ENCODE peak calls at places on chromosome 13, in seven cellular contexts. One of them, this sample, is unnamed.

GRCh38 chr13:100537951-100538462 is 50.6 kb downstream of the GGACT start:
- DNase-seq in esophagus muscularis mucosa: no peak
- DNase-seq in Karpas-422: no peak
- DNase-seq in fibroblast of the aortic adventitia: no peak
- DNase-seq in breast epithelium: no peak
- DNase-seq in uterus: no peak
- DNase-seq in epithelial cell of esophagus: no peak
- DNase-seq in this sample: no peak

GRCh38 chr13:97224544-97225324 is 2.6 kb downstream of the MBNL2 start:
- DNase-seq in esophagus muscularis mucosa: no peak
- DNase-seq in Karpas-422: no peak
- DNase-seq in fibroblast of the aortic adventitia: peak
- DNase-seq in breast epithelium: peak
- DNase-seq in uterus: no peak
- DNase-seq in epithelial cell of esophagus: peak
- DNase-seq in this sample: peak

GRCh38 chr13:61255035-61255796 is 160.4 kb downstream of the PCDH20 start:
- DNase-seq in esophagus muscularis mucosa: no peak
- DNase-seq in Karpas-422: peak
- DNase-seq in fibroblast of the aortic adventitia: no peak
- DNase-seq in breast epithelium: no peak
- DNase-seq in uterus: no peak
- DNase-seq in epithelial cell of esophagus: peak
- DNase-seq in this sample: peak

GRCh38 chr13:46288570-46289259 is 77.0 kb downstream of the LRRC63 start:
- DNase-seq in esophagus muscularis mucosa: no peak
- DNase-seq in Karpas-422: peak
- DNase-seq in fibroblast of the aortic adventitia: peak
- DNase-seq in breast epithelium: no peak
- DNase-seq in uterus: no peak
- DNase-seq in epithelial cell of esophagus: peak
- DNase-seq in this sample: peak

GRCh38 chr13:29767006-29767405 is 83.4 kb downstream of the UBL3 start:
- DNase-seq in esophagus muscularis mucosa: no peak
- DNase-seq in Karpas-422: no peak
- DNase-seq in fibroblast of the aortic adventitia: no peak
- DNase-seq in breast epithelium: no peak
- DNase-seq in uterus: no peak
- DNase-seq in epithelial cell of esophagus: no peak
- DNase-seq in this sample: no peak

GRCh38 chr13:22486490-22486889 is 694.3 kb upstream of the SGCG start:
- DNase-seq in esophagus muscularis mucosa: no peak
- DNase-seq in Karpas-422: no peak
- DNase-seq in fibroblast of the aortic adventitia: no peak
- DNase-seq in breast epithelium: no peak
- DNase-seq in uterus: no peak
- DNase-seq in epithelial cell of esophagus: no peak
- DNase-seq in this sample: no peak

GRCh38 chr13:112894673-112895481 is 74.1 kb upstream of the MCF2L start:
- DNase-seq in esophagus muscularis mucosa: no peak
- DNase-seq in Karpas-422: no peak
- DNase-seq in fibroblast of the aortic adventitia: no peak
- DNase-seq in breast epithelium: no peak
- DNase-seq in uterus: no peak
- DNase-seq in epithelial cell of esophagus: no peak
- DNase-seq in this sample: no peak

GRCh38 chr13:42039457-42039945 is 8.9 kb upstream of the DGKH start:
- DNase-seq in esophagus muscularis mucosa: no peak
- DNase-seq in Karpas-422: no peak
- DNase-seq in fibroblast of the aortic adventitia: no peak
- DNase-seq in breast epithelium: peak
- DNase-seq in uterus: peak
- DNase-seq in epithelial cell of esophagus: no peak
- DNase-seq in this sample: no peak

GRCh38 chr13:80473695-80474094 is 132.8 kb upstream of the SPRY2 start:
- DNase-seq in esophagus muscularis mucosa: no peak
- DNase-seq in Karpas-422: no peak
- DNase-seq in fibroblast of the aortic adventitia: peak
- DNase-seq in breast epithelium: no peak
- DNase-seq in uterus: no peak
- DNase-seq in epithelial cell of esophagus: peak
- DNase-seq in this sample: peak

GRCh38 chr13:43153436-43154082 is 130.2 kb downstream of the DNAJC15 start:
- DNase-seq in esophagus muscularis mucosa: peak
- DNase-seq in Karpas-422: no peak
- DNase-seq in fibroblast of the aortic adventitia: peak
- DNase-seq in breast epithelium: no peak
- DNase-seq in uterus: no peak
- DNase-seq in epithelial cell of esophagus: peak
- DNase-seq in this sample: peak

GRCh38 chr13:99830931-99831330 is 140.6 kb downstream of the ZIC5 start:
- DNase-seq in esophagus muscularis mucosa: no peak
- DNase-seq in Karpas-422: peak
- DNase-seq in fibroblast of the aortic adventitia: no peak
- DNase-seq in breast epithelium: no peak
- DNase-seq in uterus: no peak
- DNase-seq in epithelial cell of esophagus: no peak
- DNase-seq in this sample: no peak

GRCh38 chr13:55572862-55573261 is 1567.9 kb upstream of the PRR20A start:
- DNase-seq in esophagus muscularis mucosa: no peak
- DNase-seq in Karpas-422: no peak
- DNase-seq in fibroblast of the aortic adventitia: no peak
- DNase-seq in breast epithelium: no peak
- DNase-seq in uterus: no peak
- DNase-seq in epithelial cell of esophagus: no peak
- DNase-seq in this sample: no peak

GRCh38 chr13:55576389-55576788 is 1564.3 kb upstream of the PRR20A start:
- DNase-seq in esophagus muscularis mucosa: peak
- DNase-seq in Karpas-422: no peak
- DNase-seq in fibroblast of the aortic adventitia: no peak
- DNase-seq in breast epithelium: no peak
- DNase-seq in uterus: no peak
- DNase-seq in epithelial cell of esophagus: no peak
- DNase-seq in this sample: no peak

GRCh38 chr13:55577082-55577846 is 1563.5 kb upstream of the PRR20A start:
- DNase-seq in esophagus muscularis mucosa: no peak
- DNase-seq in Karpas-422: no peak
- DNase-seq in fibroblast of the aortic adventitia: no peak
- DNase-seq in breast epithelium: no peak
- DNase-seq in uterus: no peak
- DNase-seq in epithelial cell of esophagus: no peak
- DNase-seq in this sample: no peak

GRCh38 chr13:55573565-55573964 is 1567.2 kb upstream of the PRR20A start:
- DNase-seq in esophagus muscularis mucosa: no peak
- DNase-seq in Karpas-422: no peak
- DNase-seq in fibroblast of the aortic adventitia: no peak
- DNase-seq in breast epithelium: no peak
- DNase-seq in uterus: no peak
- DNase-seq in epithelial cell of esophagus: no peak
- DNase-seq in this sample: no peak

GRCh38 chr13:55577847-55578210 is 1562.9 kb upstream of the PRR20A start:
- DNase-seq in esophagus muscularis mucosa: no peak
- DNase-seq in Karpas-422: no peak
- DNase-seq in fibroblast of the aortic adventitia: no peak
- DNase-seq in breast epithelium: no peak
- DNase-seq in uterus: no peak
- DNase-seq in epithelial cell of esophagus: no peak
- DNase-seq in this sample: no peak
- H3K4me3 ChIP-seq in esophagus muscularis mucosa: no peak
- H3K4me3 ChIP-seq in Karpas-422: no peak
- H3K4me3 ChIP-seq in fibroblast of the aortic adventitia: no peak
- H3K4me3 ChIP-seq in breast epithelium: no peak
- H3K4me3 ChIP-seq in uterus: no peak
- H3K4me3 ChIP-seq in epithelial cell of esophagus: no peak
- H3K4me3 ChIP-seq in this sample: no peak

DNA sequence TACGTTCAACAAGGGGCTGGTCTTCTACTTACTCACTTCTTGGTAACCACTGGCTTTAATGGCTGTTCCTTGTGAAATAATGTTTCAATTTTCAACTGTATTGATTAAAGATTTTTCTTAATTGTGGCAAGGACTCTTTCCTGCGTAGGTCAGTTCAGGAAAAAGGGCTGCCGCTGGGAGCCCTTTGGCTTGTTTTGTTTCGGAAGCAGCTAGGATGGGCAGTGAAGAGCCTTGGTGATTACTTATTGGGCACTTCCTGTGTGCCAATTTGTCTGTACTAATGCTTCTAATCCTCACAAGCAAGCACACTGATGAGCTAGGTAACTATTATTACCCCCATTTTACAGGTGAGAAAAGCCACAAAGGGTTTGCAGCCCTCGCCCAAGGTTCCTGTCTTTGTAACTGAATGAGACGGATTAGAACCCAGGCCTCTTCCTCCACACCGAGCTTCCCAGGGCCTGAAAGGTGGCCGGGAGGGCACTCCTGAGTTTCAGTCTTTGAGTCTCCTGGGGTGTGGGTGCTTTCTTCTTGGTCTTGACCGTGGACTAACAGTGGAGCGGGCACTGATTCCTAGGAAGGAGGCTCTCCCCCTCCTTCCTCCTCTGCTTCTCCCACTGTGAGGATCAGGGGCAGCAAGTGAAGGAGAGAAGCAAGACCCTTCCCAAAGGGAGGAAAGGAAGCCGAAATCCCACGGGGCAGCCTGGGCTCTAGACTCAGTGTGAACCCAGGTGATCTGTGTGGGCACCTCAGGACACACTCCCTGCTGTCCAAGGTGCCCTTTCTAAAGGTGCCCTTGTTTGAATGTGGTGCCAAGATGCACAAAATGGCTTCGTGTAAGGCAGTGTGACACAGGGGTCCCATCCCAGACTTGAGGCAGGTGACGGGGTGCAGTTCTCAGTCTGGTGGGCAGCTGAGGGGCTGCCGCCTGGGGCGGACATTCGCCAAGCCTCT is 3.7 kb downstream of the COL4A2 start:
- DNase-seq in esophagus muscularis mucosa: no peak
- DNase-seq in Karpas-422: no peak
- DNase-seq in fibroblast of the aortic adventitia: no peak
- DNase-seq in breast epithelium: peak
- DNase-seq in uterus: no peak
- DNase-seq in epithelial cell of esophagus: no peak
- DNase-seq in this sample: no peak
- H3K4me3 ChIP-seq in esophagus muscularis mucosa: peak
- H3K4me3 ChIP-seq in Karpas-422: no peak
- H3K4me3 ChIP-seq in fibroblast of the aortic adventitia: no peak
- H3K4me3 ChIP-seq in breast epithelium: peak
- H3K4me3 ChIP-seq in uterus: no peak
- H3K4me3 ChIP-seq in epithelial cell of esophagus: no peak
- H3K4me3 ChIP-seq in this sample: peak

GRCh38 chr13:73765651-73766384 is 368.4 kb downstream of the KLF12 start:
- DNase-seq in esophagus muscularis mucosa: no peak
- DNase-seq in Karpas-422: no peak
- DNase-seq in fibroblast of the aortic adventitia: peak
- DNase-seq in breast epithelium: peak
- DNase-seq in uterus: peak
- DNase-seq in epithelial cell of esophagus: peak
- DNase-seq in this sample: peak
- H3K4me3 ChIP-seq in esophagus muscularis mucosa: peak
- H3K4me3 ChIP-seq in Karpas-422: no peak
- H3K4me3 ChIP-seq in fibroblast of the aortic adventitia: peak
- H3K4me3 ChIP-seq in breast epithelium: peak
- H3K4me3 ChIP-seq in uterus: no peak
- H3K4me3 ChIP-seq in epithelial cell of esophagus: no peak
- H3K4me3 ChIP-seq in this sample: no peak

GRCh38 chr13:26050568-26051230 is 1.1 kb downstream of the SHISA2 start:
- DNase-seq in esophagus muscularis mucosa: peak
- DNase-seq in Karpas-422: no peak
- DNase-seq in fibroblast of the aortic adventitia: no peak
- DNase-seq in breast epithelium: no peak
- DNase-seq in uterus: no peak
- DNase-seq in epithelial cell of esophagus: peak
- DNase-seq in this sample: peak

GRCh38 chr13:26053418-26053980 is 1.7 kb upstream of the SHISA2 start:
- DNase-seq in esophagus muscularis mucosa: peak
- DNase-seq in Karpas-422: no peak
- DNase-seq in fibroblast of the aortic adventitia: no peak
- DNase-seq in breast epithelium: no peak
- DNase-seq in uterus: no peak
- DNase-seq in epithelial cell of esophagus: no peak
- DNase-seq in this sample: no peak

GRCh38 chr13:26052136-26052736 is 420 bp upstream of the SHISA2 start:
- DNase-seq in esophagus muscularis mucosa: no peak
- DNase-seq in Karpas-422: no peak
- DNase-seq in fibroblast of the aortic adventitia: no peak
- DNase-seq in breast epithelium: no peak
- DNase-seq in uterus: no peak
- DNase-seq in epithelial cell of esophagus: no peak
- DNase-seq in this sample: no peak

GRCh38 chr13:26048745-26049144 is 3.1 kb downstream of the SHISA2 start:
- DNase-seq in esophagus muscularis mucosa: no peak
- DNase-seq in Karpas-422: no peak
- DNase-seq in fibroblast of the aortic adventitia: no peak
- DNase-seq in breast epithelium: no peak
- DNase-seq in uterus: no peak
- DNase-seq in epithelial cell of esophagus: no peak
- DNase-seq in this sample: no peak

DNA sequence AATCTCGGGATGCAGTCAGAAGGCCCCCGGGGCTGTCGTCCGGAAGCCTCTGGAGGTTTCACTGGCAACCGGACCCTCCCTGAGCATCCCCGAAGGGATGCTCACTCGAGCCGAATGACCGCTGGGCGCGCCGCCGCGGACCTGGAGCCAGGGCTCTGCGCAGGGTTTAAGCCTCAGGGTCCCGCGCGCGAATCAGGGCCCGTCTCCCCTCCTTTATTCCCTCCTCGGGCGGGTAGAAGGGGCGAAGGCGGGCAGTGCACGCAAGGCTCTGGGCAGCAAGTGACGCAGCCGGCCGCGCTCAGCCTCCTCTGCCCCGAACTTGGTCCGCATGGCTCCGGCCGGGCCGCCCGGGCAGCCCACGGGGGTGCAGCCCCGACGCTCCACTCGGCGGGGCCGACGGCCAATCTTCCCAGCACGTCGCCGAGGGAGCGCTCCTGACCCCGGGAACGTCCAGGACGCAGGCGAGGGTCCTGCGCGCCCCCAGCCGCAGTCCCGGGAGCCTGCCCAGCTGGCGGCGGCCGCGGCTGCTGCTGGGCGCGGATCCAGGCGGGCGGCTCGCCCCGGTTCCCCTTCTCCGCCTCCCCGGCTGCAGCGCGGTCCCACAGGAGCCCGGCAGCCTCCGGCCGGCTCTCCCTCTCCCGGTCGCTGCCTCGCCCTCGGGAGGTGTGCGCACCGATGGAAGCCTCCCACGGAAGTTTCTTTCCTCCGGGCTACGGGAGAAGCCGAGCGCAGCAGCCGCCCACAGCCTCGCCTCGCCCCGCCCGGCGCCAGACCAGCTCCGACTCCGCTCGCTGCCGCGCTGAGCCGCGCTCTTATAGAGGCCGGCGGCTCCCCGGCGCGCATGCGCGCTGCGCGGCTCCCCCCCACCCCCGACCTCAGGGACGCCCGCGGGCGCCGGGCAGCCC is at the start of gene SHISA2:
- DNase-seq in esophagus muscularis mucosa: peak
- DNase-seq in Karpas-422: no peak
- DNase-seq in fibroblast of the aortic adventitia: peak
- DNase-seq in breast epithelium: no peak
- DNase-seq in uterus: no peak
- DNase-seq in epithelial cell of esophagus: peak
- DNase-seq in this sample: peak
- H3K4me3 ChIP-seq in esophagus muscularis mucosa: peak
- H3K4me3 ChIP-seq in Karpas-422: no peak
- H3K4me3 ChIP-seq in fibroblast of the aortic adventitia: peak
- H3K4me3 ChIP-seq in breast epithelium: peak
- H3K4me3 ChIP-seq in uterus: no peak
- H3K4me3 ChIP-seq in epithelial cell of esophagus: no peak
- H3K4me3 ChIP-seq in this sample: peak